ENCODE peak calls at places on chromosomes 1 and 21, in five cellular contexts. J is Peyer's patch; T is CD8-positive, alpha-beta T cell; D is hepatocyte; L is colonic mucosa. I is an unnamed sample.
A peak's percentile ranks its signal among the peaks of the same experiment; 100 is the strongest.

GRCh38 chr1:78369546-78369945 is 121.2 kb upstream of the PTGFR start:
- DNase-seq in D (no peak), T (no peak), J (no peak), L (no peak), I (no peak)

GRCh38 chr1:41319803-41320711 is 41.2 kb upstream of the FOXO6 start:
- DNase-seq in J (no peak), L (no peak), T (no peak), D (no peak), I (no peak)

GRCh38 chr21:31894441-31894840 is 21.6 kb downstream of the HUNK start:
- DNase-seq in L (no peak), D (no peak), J (no peak), T (no peak), I (no peak)

GRCh38 chr1:53511323-53511932 is 52.2 kb downstream of the DMRTB1 start:
- DNase-seq in D (no peak), T (no peak), J (no peak), L (no peak), I (no peak)

GRCh38 chr1:42613803-42614131 is 44.5 kb upstream of the PPIH start:
- DNase-seq in J (no peak), T (no peak), D (no peak), L (no peak), I (no peak)

GRCh38 chr21:17745086-17745485 is 74.1 kb downstream of the C21orf91 start:
- DNase-seq in L (no peak), J (no peak), D (no peak), T (no peak), I (no peak)

GRCh38 chr1:53093778-53094532 is 31.9 kb downstream of the PODN start:
- DNase-seq in J (no peak), D (no peak), T (no peak), L (no peak), I (no peak)

GRCh38 chr1:23625929-23626535 is 65.6 kb upstream of the RPL11 start:
- DNase-seq in J (no peak), T (no peak), D (no peak), L (no peak), I (no peak)

GRCh38 chr1:242872521-242872920 is 348.0 kb upstream of the PLD5 start:
- DNase-seq in T (no peak), J (no peak), D (no peak), L (no peak), I (no peak)

GRCh38 chr1:48674641-48675040 is 102.0 kb downstream of the BEND5 start:
- DNase-seq in T (no peak), D (no peak), J (no peak), L (no peak), I (no peak)

GRCh38 chr21:25801217-25802015 is 66.6 kb downstream of the GABPA start:
- DNase-seq in T (peak; percentile 77), D (peak; percentile 91), J (peak; percentile 81), L (peak; percentile 90), I (peak; percentile 72)

GRCh38 chr1:178091986-178092745 is 1.7 kb upstream of the RASAL2 start:
- DNase-seq in L (no peak), T (no peak), J (no peak), D (no peak), I (no peak)

GRCh38 chr1:15110128-15110866 is 43.2 kb upstream of the TMEM51 start:
- DNase-seq in L (no peak), D (no peak), J (no peak), T (no peak), I (no peak)

GRCh38 chr21:36156815-36157670 is at the start of gene DOP1B:
- DNase-seq in L (peak; percentile 72), T (peak; percentile 33), D (no peak), J (no peak), I (peak; percentile 43)

GRCh38 chr1:164440222-164440621 is 118.8 kb upstream of the PBX1 start:
- DNase-seq in L (no peak), D (peak; percentile 30), T (no peak), J (no peak), I (no peak)

GRCh38 chr1:234781241-234782056 is 171.5 kb upstream of the IRF2BP2 start:
- DNase-seq in D (peak; percentile 91), T (no peak), J (no peak), L (no peak), I (no peak)

GRCh38 chr1:228393268-228393699 is 13.4 kb downstream of the TRIM11 start:
- DNase-seq in L (no peak), T (no peak), J (peak; percentile 62), D (no peak), I (no peak)

GRCh38 chr1:7912743-7913557 is 27.7 kb downstream of the TNFRSF9 start:
- DNase-seq in L (peak; percentile 55), J (no peak), D (peak; percentile 12), T (peak; percentile 20), I (no peak)

GRCh38 chr1:94856004-94856403 is 35.8 kb downstream of the SLC44A3 start:
- DNase-seq in L (peak; percentile 27), J (no peak), D (no peak), T (no peak), I (no peak)

GRCh38 chr1:56527548-56528302 is 51.6 kb downstream of the PLPP3 start:
- DNase-seq in T (no peak), D (no peak), J (no peak), L (peak; percentile 50), I (no peak)

GRCh38 chr1:234495231-234495990 is 16.4 kb upstream of the TARBP1 start:
- DNase-seq in J (no peak), L (no peak), T (no peak), D (peak; percentile 48), I (no peak)

GRCh38 chr1:43706598-43707190 is 642 bp upstream of the ST3GAL3 start:
- DNase-seq in T (peak; percentile 12), D (peak; percentile 32), J (no peak), L (peak; percentile 27), I (no peak)

GRCh38 chr1:229535226-229535625 is 23.3 kb downstream of the ABCB10 start:
- DNase-seq in J (no peak), D (no peak), T (no peak), L (no peak), I (no peak)

GRCh38 chr1:69836961-69837636 is 269.4 kb downstream of the LRRC7 start:
- DNase-seq in J (no peak), L (no peak), T (no peak), D (no peak), I (no peak)

GRCh38 chr21:46005481-46005881 is 23.9 kb downstream of the COL6A1 start:
- DNase-seq in J (peak; percentile 33), D (no peak), T (no peak), L (peak; percentile 11), I (no peak)

GRCh38 chr1:62877579-62877978 is 93.6 kb downstream of the ATG4C start:
- DNase-seq in J (no peak), T (no peak), D (no peak), L (no peak), I (no peak)

DNA sequence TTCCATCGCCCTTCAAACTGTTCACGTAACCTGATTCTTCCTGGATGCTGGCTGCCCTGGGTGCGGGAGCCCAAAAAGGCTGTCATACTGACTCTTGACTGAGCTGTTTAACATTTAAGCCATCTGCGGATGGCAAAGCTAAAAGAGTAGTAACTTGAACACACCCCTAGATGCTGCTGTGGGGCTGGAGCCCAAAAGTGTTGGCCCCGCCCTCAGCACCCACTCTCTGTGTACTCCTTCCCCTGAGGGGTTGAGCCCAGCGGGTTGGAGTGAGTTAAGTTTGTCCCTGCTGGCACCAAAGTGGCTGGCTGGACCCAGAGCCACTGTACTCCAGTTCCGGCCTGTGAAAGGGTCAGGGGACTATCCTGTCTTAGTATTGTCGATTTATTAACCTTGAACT is 640.6 kb downstream of the PTPRU start:
- DNase-seq in J (no peak), L (no peak), D (no peak), T (no peak), I (no peak)
- TF ChIP-seq CTCF in J (no peak), L (no peak), D (no peak), T (no peak), I (no peak)

DNA sequence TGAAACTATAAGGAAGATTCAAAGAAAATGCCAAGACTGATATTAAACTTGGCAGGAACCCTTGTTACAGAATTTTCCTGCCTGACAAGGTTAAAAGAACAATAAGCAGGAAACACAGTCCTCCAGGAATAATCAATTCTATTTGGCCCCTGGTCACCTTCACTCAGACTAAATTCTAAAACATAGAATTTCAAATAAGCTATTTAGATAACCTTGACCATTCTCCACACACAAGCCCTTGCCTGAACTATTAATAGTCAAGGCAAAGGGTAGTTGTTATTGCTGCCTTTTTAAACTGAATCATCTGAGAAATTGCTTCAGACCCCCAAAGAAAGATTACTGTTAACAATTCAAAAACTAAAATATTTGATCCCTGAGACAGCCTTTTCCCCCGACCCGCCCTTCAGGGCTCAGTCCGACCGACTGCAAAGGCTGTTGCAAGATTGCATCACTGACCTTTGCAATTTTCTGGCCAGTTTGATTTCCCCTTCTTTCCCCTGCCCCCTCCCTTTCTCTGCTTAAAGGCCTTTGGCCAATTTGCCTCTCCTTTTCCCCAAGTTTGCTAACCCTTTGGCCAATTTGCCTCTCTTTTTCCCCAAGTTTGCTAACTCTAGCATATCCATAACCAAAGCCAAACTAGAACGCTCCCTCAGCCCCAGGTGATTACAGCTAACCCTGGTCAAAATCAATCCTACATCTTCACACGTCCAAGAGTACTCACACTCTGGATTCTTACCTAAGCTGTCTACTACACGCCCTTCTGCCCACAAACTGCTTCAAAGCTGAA is 1.4 kb upstream of the G0S2 start:
- DNase-seq in J (no peak), D (no peak), L (peak; percentile 41), T (no peak), I (no peak)
- H3K27ac ChIP-seq in J (no peak overlapping the region), D (peak overlapping the region; percentile 8), L (no peak overlapping the region), T (no peak overlapping the region), I (no peak overlapping the region)

GRCh38 chr1:85316324-85316723 is 39.9 kb upstream of the BCL10 start:
- DNase-seq in D (no peak), T (no peak), L (no peak), J (no peak), I (no peak)
- H3K9me3 ChIP-seq in D (no peaks in the 10 kb centered on the region), T (no peaks in the 10 kb centered on the region), L (no peaks in the 10 kb centered on the region), J (no peaks in the 10 kb centered on the region), I (no peaks in the 10 kb centered on the region)

GRCh38 chr1:82759035-82759434 is 958.3 kb downstream of the ADGRL2 start:
- DNase-seq in J (no peak), D (no peak), T (no peak), L (no peak), I (no peak)
- TF ChIP-seq CTCF in J (no peak), D (no peak), T (no peak), L (no peak), I (no peak)

I was measured in CD4-positive, alpha-beta T cell.